ENCODE peak calls at places on chromosomes 6 and 20, in five cellular contexts. V, N, D, X and B are unnamed samples.

GRCh38 chr20:64256282-64256947 is 867 bp downstream of the PCMTD2 start:
- DNase-seq in V (no peak), N (no peak), D (no peak), X (no peak), B (no peak)

GRCh38 chr6:102798631-102799030 is 1405.1 kb downstream of the GRIK2 start:
- DNase-seq in V (no peak), N (no peak), D (no peak), X (no peak), B (no peak)

GRCh38 chr20:37804584-37805566 is 98.1 kb upstream of the VSTM2L start:
- DNase-seq in V (no peak), N (no peak), D (no peak), X (no peak), B (no peak)

GRCh38 chr20:57620999-57621398 is 773 bp upstream of the ZBP1 start:
- DNase-seq in V (no peak), N (no peak), D (no peak), X (no peak), B (no peak)

GRCh38 chr6:93799226-93799625 is 379.9 kb upstream of the EPHA7 start:
- DNase-seq in V (no peak), N (no peak), D (no peak), X (no peak), B (no peak)

GRCh38 chr6:148374040-148374439 is 31.4 kb downstream of the SASH1 start:
- DNase-seq in V (no peak), N (no peak), D (no peak), X (no peak), B (no peak)

GRCh38 chr6:69802995-69803394 is 6.2 kb upstream of the LMBRD1 start:
- DNase-seq in V (no peak), N (no peak), D (no peak), X (no peak), B (no peak)

GRCh38 chr6:51827580-51827979 is 259.8 kb downstream of the PKHD1 start:
- DNase-seq in V (no peak), N (no peak), D (no peak), X (no peak), B (no peak)

GRCh38 chr20:49979030-49979832 is 3.5 kb upstream of the SNAI1 start:
- DNase-seq in V (peak), N (no peak), D (no peak), X (peak), B (no peak)

GRCh38 chr6:42095776-42096541 is 45.6 kb downstream of the TAF8 start:
- DNase-seq in V (no peak), N (no peak), D (no peak), X (no peak), B (no peak)

GRCh38 chr6:21556968-21557721 is 36.4 kb upstream of the SOX4 start:
- DNase-seq in V (no peak), N (no peak), D (no peak), X (no peak), B (no peak)

GRCh38 chr6:136921521-136921935 is 573 bp upstream of the SLC35D3 start:
- DNase-seq in V (no peak), N (no peak), D (no peak), X (peak), B (no peak)

GRCh38 chr6:73134588-73134987 is 90.7 kb downstream of the KHDC1L start:
- DNase-seq in V (peak), N (no peak), D (no peak), X (peak), B (no peak)

GRCh38 chr6:165308926-165309731 is at the start of gene C6orf118:
- DNase-seq in V (peak), N (peak), D (no peak), X (peak), B (no peak)

GRCh38 chr6:134117409-134117808 is 65.0 kb upstream of the SLC2A12 start:
- DNase-seq in V (no peak), N (peak), D (no peak), X (no peak), B (no peak)

GRCh38 chr6:40334496-40334895 is 252.7 kb downstream of the LRFN2 start:
- DNase-seq in V (no peak), N (no peak), D (no peak), X (no peak), B (no peak)

GRCh38 chr20:43939762-43940121 is 25.1 kb downstream of the TOX2 start:
- DNase-seq in V (no peak), N (no peak), D (no peak), X (no peak), B (no peak)

GRCh38 chr6:7261030-7261841 is 51.8 kb downstream of the SSR1 start:
- DNase-seq in V (peak), N (peak), D (no peak), X (peak), B (no peak)

GRCh38 chr20:50169329-50169823 is 15.9 kb upstream of the PEDS1 start:
- DNase-seq in V (peak), N (no peak), D (no peak), X (peak), B (no peak)

GRCh38 chr6:111746983-111747773 is 126.1 kb downstream of the FYN start:
- DNase-seq in V (no peak), N (no peak), D (no peak), X (no peak), B (no peak)

GRCh38 chr20:33169176-33169794 is 1.3 kb downstream of the BPIFA2 start:
- DNase-seq in V (no peak), N (no peak), D (no peak), X (peak), B (no peak)

GRCh38 chr6:20757761-20758160 is 223.5 kb downstream of the CDKAL1 start:
- DNase-seq in V (no peak), N (peak), D (peak), X (no peak), B (no peak)

GRCh38 chr6:74598473-74599393 is 607.1 kb downstream of the COL12A1 start:
- DNase-seq in V (no peak), N (no peak), D (no peak), X (no peak), B (no peak)

GRCh38 chr6:149335924-149336323 is 18.4 kb downstream of the TAB2 start:
- DNase-seq in V (no peak), N (peak), D (peak), X (no peak), B (no peak)

GRCh38 chr6:41976794-41977484 is 35.3 kb upstream of the CCND3 start:
- DNase-seq in V (no peak), N (peak), D (no peak), X (peak), B (no peak)

GRCh38 chr6:148915889-148916288 is 169.1 kb downstream of the UST start:
- DNase-seq in V (peak), N (no peak), D (no peak), X (no peak), B (no peak)

GRCh38 chr20:59006864-59007757 is at the start of gene CTSZ:
- DNase-seq in V (no peak), N (no peak), D (no peak), X (peak), B (no peak)

GRCh38 chr20:20439602-20440001 is 71.7 kb downstream of the INSM1 start:
- DNase-seq in V (no peak), N (no peak), D (no peak), X (no peak), B (no peak)

GRCh38 chr20:14337400-14338171 is at the start of gene FLRT3:
- DNase-seq in V (peak), N (peak), D (peak), X (peak), B (peak)

GRCh38 chr20:34240698-34241615 is at the start of gene ASIP:
- DNase-seq in V (no peak), N (no peak), D (no peak), X (no peak), B (no peak)

GRCh38 chr6:134882426-134883038 is 67.4 kb downstream of the ALDH8A1 start:
- DNase-seq in V (no peak), N (peak), D (peak), X (peak), B (no peak)

GRCh38 chr20:38242848-38243449 is 17.6 kb downstream of the KIAA1755 start:
- DNase-seq in V (no peak), N (no peak), D (no peak), X (peak), B (no peak)

GRCh38 chr6:112337209-112337638 is 9.9 kb upstream of the RFPL4B start:
- DNase-seq in V (peak), N (peak), D (peak), X (peak), B (no peak)